ENCODE peak calls at places on chromosomes 3 and 15, in seven cellular contexts. Q, X, B, G, V, I and R are unnamed samples.

GRCh38 chr15:39666671-39667070 is 85.8 kb downstream of the THBS1 start:
- DNase-seq in B (no peak), G (no peak), V (no peak), I (no peak), X (no peak), Q (no peak), R (no peak)

GRCh38 chr3:23686535-23686934 is 119.2 kb upstream of the UBE2E1 start:
- DNase-seq in G (no peak), V (no peak), Q (no peak), X (no peak), I (peak), B (no peak), R (no peak)

GRCh38 chr3:194303749-194304148 is 47.4 kb downstream of the CPN2 start:
- DNase-seq in X (no peak), G (no peak), I (no peak), B (no peak), Q (no peak), V (no peak), R (no peak)

GRCh38 chr3:190117995-190118394 is 2.7 kb downstream of the P3H2 start:
- DNase-seq in Q (no peak), X (no peak), V (no peak), G (no peak), I (no peak), B (no peak), R (no peak)

GRCh38 chr3:126934149-126934548 is 48.8 kb upstream of the PLXNA1 start:
- DNase-seq in X (no peak), Q (no peak), B (no peak), V (no peak), I (peak), G (no peak), R (no peak)

GRCh38 chr3:2923390-2923789 is 186.8 kb downstream of the IL5RA start:
- DNase-seq in V (no peak), X (no peak), Q (no peak), I (no peak), B (no peak), G (no peak), R (no peak)

GRCh38 chr3:177357352-177358084 is 160.2 kb upstream of the TBL1XR1 start:
- DNase-seq in B (peak), Q (peak), V (no peak), G (peak), I (peak), X (no peak), R (peak)

GRCh38 chr3:54600441-54601204 is 327.2 kb downstream of the LRTM1 start:
- DNase-seq in X (no peak), Q (no peak), I (no peak), B (no peak), V (no peak), G (no peak), R (no peak)

GRCh38 chr3:31503456-31503855 is 29.3 kb upstream of the STT3B start:
- DNase-seq in V (no peak), B (no peak), Q (no peak), I (no peak), G (no peak), X (no peak), R (peak)

GRCh38 chr3:196080997-196081833 is 675 bp downstream of the TFRC start:
- DNase-seq in X (no peak), G (peak), I (peak), Q (peak), B (no peak), V (no peak), R (peak)

GRCh38 chr3:196082471-196082971 is 631 bp upstream of the TFRC start:
- DNase-seq in B (no peak), X (no peak), Q (peak), I (peak), V (no peak), G (peak), R (peak)

GRCh38 chr3:196081834-196082470 is at the start of gene TFRC:
- DNase-seq in V (peak), I (peak), B (peak), G (peak), X (peak), Q (peak), R (peak)

GRCh38 chr3:196076721-196077120 is 5.2 kb downstream of the TFRC start:
- DNase-seq in I (no peak), V (no peak), B (no peak), X (no peak), G (no peak), Q (no peak), R (no peak)

GRCh38 chr3:196080517-196080841 is 1.4 kb downstream of the TFRC start:
- DNase-seq in V (no peak), Q (no peak), I (no peak), X (no peak), G (peak), B (no peak), R (no peak)
- TF ChIP-seq JUND in V (no peak), Q (no peak), I (no peak), X (no peak), G (no peak), B (no peak), R (no peak)

DNA sequence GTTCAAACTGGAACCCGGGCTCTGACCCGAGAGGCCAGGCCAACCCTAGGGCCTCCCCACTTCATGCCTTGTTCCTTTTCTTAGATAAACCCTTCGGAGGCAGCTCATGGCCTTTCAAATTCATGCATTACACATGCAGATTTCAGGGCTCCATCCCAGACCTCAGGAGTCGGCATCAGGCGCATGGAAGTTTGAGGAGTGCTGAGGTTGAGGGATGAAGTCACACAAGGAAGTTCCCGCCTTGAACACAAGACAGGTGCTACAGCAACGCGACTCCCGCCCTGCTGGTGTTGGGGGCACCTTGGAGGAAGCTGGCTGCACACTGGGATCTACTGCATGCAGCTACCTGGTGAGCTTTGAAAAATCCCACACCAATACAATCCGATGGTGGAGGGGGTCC is 245.2 kb upstream of the LYSMD4 start:
- DNase-seq in B (no peak), G (no peak), X (no peak), I (no peak), Q (no peak), V (no peak), R (no peak)
- TF ChIP-seq JUND in B (no peak), G (no peak), X (no peak), I (no peak), Q (no peak), V (no peak), R (no peak)

GRCh38 chr3:71874618-71875017 is 89.7 kb upstream of the PROK2 start:
- DNase-seq in B (no peak), I (no peak), Q (no peak), V (no peak), X (no peak), G (no peak), R (no peak)

GRCh38 chr3:71876135-71876534 is 91.2 kb upstream of the PROK2 start:
- DNase-seq in I (no peak), X (no peak), B (no peak), V (no peak), Q (no peak), G (no peak), R (no peak)

GRCh38 chr3:71876706-71877105 is 91.8 kb upstream of the PROK2 start:
- DNase-seq in V (no peak), B (no peak), G (no peak), X (no peak), Q (no peak), I (no peak), R (no peak)

GRCh38 chr3:71873093-71873611 is 88.2 kb upstream of the PROK2 start:
- DNase-seq in I (no peak), Q (no peak), X (no peak), G (no peak), V (no peak), B (no peak), R (peak)

DNA sequence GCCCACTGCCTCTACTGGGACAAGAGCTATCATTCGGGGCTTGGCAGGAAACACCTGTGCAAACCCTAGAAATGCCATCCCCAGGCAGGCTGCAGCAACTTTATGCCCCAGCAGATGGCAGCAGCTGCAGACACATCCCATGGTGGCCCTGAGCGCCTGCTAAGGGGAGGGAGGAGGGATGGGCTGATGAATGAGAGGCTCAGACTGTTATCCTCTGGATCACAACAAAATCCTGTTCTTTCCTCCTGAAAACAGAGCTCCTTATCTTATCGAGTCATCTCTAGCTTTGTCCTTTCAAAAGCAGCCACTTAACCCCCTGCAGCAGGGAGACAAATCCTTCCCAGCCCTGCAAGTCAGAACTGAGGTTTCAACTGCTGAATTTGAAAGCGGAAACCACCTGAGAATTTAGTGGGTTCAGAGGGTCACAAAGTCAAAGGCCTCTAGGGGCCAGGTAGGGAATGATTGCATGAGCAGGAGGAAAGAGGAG is 90.6 kb upstream of the PROK2 start:
- DNase-seq in Q (peak), G (peak), V (peak), I (peak), B (peak), X (peak), R (peak)
- TF ChIP-seq JUND in Q (no peak), G (no peak), V (no peak), I (no peak), B (no peak), X (no peak), R (no peak)

DNA sequence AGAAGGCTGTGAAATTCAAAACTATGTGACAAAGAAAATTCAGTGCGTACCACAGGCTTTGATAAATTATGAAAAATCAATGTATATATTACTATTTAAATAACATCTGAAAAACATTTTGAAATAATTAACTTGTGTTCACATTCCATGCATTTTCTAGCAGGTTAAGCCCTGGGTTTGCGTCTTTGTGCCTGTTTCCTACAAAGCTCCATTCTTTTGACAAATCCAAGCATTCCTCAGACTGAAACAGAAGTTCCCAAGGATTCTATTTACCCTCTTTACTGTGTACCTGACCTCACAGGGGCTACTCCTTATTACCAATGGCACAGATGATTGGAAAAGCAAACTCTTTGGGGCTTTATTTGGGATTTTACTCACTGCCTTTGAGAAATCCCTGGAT is 1.9 kb downstream of the PAQR9 start:
- DNase-seq in X (no peak), Q (peak), G (no peak), V (no peak), I (no peak), B (no peak), R (no peak)
- TF ChIP-seq JUND in X (no peak), Q (no peak), G (no peak), V (no peak), I (no peak), B (no peak), R (no peak)

DNA sequence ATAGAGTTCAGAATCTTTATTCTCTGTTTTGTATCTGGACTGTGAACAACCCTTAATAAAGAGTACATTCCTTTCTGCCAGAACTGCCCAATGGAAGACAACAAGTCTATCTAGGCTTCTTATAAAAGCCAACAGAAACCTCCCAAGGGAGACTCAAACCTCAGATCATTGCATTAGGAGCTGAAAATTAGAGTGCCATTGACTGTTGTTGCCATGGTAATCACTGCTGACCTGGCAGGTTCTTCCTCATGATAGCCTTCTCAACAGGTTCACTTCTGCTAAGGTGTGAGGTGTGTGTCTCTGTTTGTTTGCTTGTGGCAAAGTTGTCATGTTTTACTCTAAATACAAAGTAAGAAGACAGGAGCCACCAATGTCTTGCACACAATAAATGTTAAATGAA is 79.2 kb downstream of the TMEM108 start:
- DNase-seq in G (no peak), Q (no peak), B (no peak), V (no peak), I (no peak), X (no peak), R (no peak)
- TF ChIP-seq JUND in G (no peak), Q (no peak), B (no peak), V (no peak), I (no peak), X (no peak), R (no peak)

DNA sequence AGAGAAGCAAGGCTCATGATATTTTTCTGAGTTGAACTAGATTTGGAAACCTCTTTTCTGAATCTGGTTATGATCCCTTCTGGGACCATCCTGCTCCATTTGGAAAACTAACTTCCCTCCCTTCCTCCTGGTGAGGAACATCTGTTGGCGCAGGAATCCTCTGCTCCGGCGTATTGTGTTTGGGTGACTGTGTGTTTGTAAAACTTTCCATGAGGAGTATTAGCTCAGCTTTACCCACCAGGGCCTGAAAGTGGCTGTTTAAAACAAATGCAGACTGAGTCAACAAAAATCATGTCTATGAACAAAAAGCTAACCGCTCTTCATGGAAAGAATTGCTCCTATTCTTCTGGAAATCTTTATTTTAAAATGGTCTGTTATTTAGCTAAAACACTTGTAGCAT is 17.7 kb downstream of the STARD9 start:
- DNase-seq in X (no peak), Q (no peak), I (no peak), B (no peak), V (no peak), G (no peak), R (no peak)
- TF ChIP-seq JUND in X (no peak), Q (no peak), I (no peak), B (no peak), V (no peak), G (no peak), R (no peak)

DNA sequence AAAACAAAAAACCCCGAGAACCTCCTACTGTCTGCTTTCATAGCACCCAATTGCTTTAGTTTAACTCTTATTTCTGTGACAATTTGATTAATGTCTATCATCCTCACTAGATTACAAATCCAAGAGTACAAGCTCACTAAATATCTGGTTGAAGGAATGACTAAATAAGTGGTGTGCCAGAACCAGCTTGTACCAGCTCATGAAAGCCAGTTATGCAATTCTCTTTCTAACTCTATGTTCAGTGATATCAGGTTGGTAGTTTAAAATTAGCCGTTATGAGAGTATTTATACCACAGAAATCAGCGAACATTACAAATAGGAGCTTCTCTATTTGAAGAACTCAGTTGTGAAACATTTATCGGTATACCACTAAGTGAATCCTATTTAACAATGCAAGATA is 137.2 kb upstream of the MITF start:
- DNase-seq in I (no peak), G (no peak), Q (no peak), B (no peak), V (no peak), X (no peak), R (no peak)
- TF ChIP-seq JUND in I (no peak), G (no peak), Q (no peak), B (no peak), V (no peak), X (no peak), R (no peak)

GRCh38 chr3:65955792-65956477 is 82.8 kb downstream of the MAGI1 start:
- DNase-seq in X (no peak), G (no peak), B (peak), V (no peak), I (no peak), Q (peak), R (peak)
- TF ChIP-seq JUND in X (no peak), G (no peak), B (peak), V (no peak), I (peak), Q (no peak), R (no peak)